ENCODE peak calls at places on chromosomes 2 and 18, in four cellular contexts. R, J, L and F are unnamed samples.
A peak's percentile ranks its signal among the peaks of the same experiment; 100 is the strongest.

GRCh38 chr2:241272722-241273551 is 42.5 kb downstream of the HDLBP start:
- DNase-seq in R (peak; percentile 81), J (no peak), L (peak; percentile 59), F (peak; percentile 49)

GRCh38 chr2:237561221-237561620 is 5.2 kb upstream of the PRLH start:
- DNase-seq in R (no peak), J (no peak), L (no peak), F (no peak)

GRCh38 chr2:126656311-126657145 is 570 bp downstream of the GYPC start:
- DNase-seq in R (peak; percentile 58), J (peak; percentile 44), L (peak; percentile 31), F (peak; percentile 51)

GRCh38 chr2:236176951-236177350 is 8.8 kb upstream of the GBX2 start:
- DNase-seq in R (no peak), J (no peak), L (no peak), F (no peak)

GRCh38 chr2:226213717-226214116 is 585.9 kb downstream of the IRS1 start:
- DNase-seq in R (no peak), J (no peak), L (peak; percentile 88), F (no peak)

GRCh38 chr18:7358989-7359726 is 128.3 kb downstream of the LRRC30 start:
- DNase-seq in R (peak; percentile 58), J (no peak), L (no peak), F (no peak)

GRCh38 chr2:175930504-175930903 is 71.6 kb downstream of the LNPK start:
- DNase-seq in R (no peak), J (no peak), L (no peak), F (no peak)

GRCh38 chr18:12377556-12378553 is 828 bp upstream of the AFG3L2 start:
- DNase-seq in R (no peak), J (no peak), L (no peak), F (no peak)

GRCh38 chr2:172097557-172098131 is 5.1 kb downstream of the DLX2 start:
- DNase-seq in R (no peak), J (no peak), L (no peak), F (no peak)

GRCh38 chr2:172100080-172101007 is 2.4 kb downstream of the DLX2 start:
- DNase-seq in R (no peak), J (no peak), L (no peak), F (peak; percentile 16)

GRCh38 chr2:172099472-172100079 is 3.1 kb downstream of the DLX2 start:
- DNase-seq in R (no peak), J (no peak), L (no peak), F (no peak)

GRCh38 chr2:172098287-172098649 is 4.4 kb downstream of the DLX2 start:
- DNase-seq in R (no peak), J (no peak), L (no peak), F (no peak)

GRCh38 chr2:172098650-172099471 is 3.8 kb downstream of the DLX2 start:
- DNase-seq in R (no peak), J (no peak), L (peak; percentile 71), F (no peak)
- H3K4me1 ChIP-seq in R (peaks cover 91% of the 10 kb centered on the region), J (peaks cover 50% of the 10 kb centered on the region), L (peaks cover 14% of the 10 kb centered on the region), F (peaks cover 86% of the 10 kb centered on the region)

DNA sequence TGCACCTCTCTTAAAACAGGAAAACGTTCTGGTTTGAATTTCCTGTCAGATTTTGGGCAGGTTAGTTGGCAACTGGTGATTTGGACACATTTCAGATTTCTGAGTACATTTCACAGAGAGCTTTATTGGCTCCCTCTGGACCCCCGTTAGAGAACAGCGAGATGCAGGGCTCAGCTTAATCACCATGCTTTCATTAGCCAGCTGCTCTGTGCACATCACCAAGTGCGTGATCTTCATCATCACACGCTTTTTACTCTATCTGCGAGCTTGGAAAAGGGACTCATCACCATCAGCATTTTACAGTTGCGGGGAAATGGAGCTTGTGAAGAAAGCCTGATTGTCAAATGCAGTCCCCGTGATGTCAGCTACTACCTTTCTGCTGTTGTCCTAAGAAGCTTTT is 88.5 kb downstream of the CDC42EP3 start:
- DNase-seq in R (no peak), J (no peak), L (no peak), F (peak; percentile 25)
- H3K4me1 ChIP-seq in R (peaks cover 34% of the 10 kb centered on the region), J (no peaks in the 10 kb centered on the region), L (peaks cover 14% of the 10 kb centered on the region), F (peaks cover 62% of the 10 kb centered on the region)

DNA sequence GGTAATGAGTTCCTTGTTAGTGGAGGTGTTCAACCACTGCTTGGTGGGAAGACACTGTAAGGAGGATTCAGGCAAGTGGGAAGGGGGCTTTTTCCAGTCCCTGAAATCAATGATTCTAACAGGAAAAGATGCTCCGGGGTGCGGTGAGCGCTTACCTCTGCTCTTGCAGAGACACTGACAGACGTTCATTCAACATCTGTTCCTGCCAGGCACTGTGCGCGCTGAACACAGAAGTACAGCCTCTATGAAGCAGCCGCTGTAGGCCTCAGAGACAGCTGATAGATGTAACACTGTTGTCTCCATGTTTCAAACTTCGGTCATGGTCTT is 738 bp upstream of the CLIP4 start:
- DNase-seq in R (no peak), J (no peak), L (no peak), F (no peak)
- H3K4me1 ChIP-seq in R (peaks cover 49% of the 10 kb centered on the region), J (peaks cover 21% of the 10 kb centered on the region), L (peaks cover 32% of the 10 kb centered on the region), F (peaks cover 33% of the 10 kb centered on the region)

GRCh38 chr18:46262856-46263255 is 158.7 kb downstream of the HAUS1 start:
- DNase-seq in R (no peak), J (no peak), L (no peak), F (no peak)

GRCh38 chr18:46260016-46260878 is 156.1 kb downstream of the HAUS1 start:
- DNase-seq in R (no peak), J (no peak), L (peak; percentile 85), F (no peak)

GRCh38 chr18:46264255-46264654 is 160.1 kb downstream of the HAUS1 start:
- DNase-seq in R (no peak), J (no peak), L (no peak), F (peak; percentile 4)

GRCh38 chr18:46260879-46261143 is 156.6 kb downstream of the HAUS1 start:
- DNase-seq in R (no peak), J (no peak), L (peak; percentile 81), F (no peak)

DNA sequence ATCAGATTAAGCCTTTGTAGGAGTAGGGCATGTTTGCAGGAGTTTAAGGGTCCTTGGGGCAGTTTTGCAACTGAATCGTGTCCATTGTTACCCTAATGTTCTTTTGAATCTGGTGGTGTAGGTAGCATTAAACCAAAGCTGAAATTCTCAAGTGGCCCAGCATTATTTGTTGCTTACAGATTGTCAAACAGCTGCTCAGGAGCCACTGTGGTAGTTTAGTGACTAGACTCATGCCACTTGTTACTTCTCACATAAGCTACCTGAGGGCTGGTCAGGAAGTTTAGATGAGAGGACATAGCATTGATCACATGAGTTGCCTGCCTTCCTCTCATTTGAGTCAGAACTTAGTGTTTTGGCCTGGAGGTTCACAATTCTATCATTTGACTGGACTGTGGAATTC is 157.6 kb downstream of the HAUS1 start:
- DNase-seq in R (no peak), J (no peak), L (peak; percentile 51), F (no peak)
- H3K4me1 ChIP-seq in R (peaks cover 90% of the 10 kb centered on the region), J (no peaks in the 10 kb centered on the region), L (peaks cover 17% of the 10 kb centered on the region), F (no peaks in the 10 kb centered on the region)

DNA sequence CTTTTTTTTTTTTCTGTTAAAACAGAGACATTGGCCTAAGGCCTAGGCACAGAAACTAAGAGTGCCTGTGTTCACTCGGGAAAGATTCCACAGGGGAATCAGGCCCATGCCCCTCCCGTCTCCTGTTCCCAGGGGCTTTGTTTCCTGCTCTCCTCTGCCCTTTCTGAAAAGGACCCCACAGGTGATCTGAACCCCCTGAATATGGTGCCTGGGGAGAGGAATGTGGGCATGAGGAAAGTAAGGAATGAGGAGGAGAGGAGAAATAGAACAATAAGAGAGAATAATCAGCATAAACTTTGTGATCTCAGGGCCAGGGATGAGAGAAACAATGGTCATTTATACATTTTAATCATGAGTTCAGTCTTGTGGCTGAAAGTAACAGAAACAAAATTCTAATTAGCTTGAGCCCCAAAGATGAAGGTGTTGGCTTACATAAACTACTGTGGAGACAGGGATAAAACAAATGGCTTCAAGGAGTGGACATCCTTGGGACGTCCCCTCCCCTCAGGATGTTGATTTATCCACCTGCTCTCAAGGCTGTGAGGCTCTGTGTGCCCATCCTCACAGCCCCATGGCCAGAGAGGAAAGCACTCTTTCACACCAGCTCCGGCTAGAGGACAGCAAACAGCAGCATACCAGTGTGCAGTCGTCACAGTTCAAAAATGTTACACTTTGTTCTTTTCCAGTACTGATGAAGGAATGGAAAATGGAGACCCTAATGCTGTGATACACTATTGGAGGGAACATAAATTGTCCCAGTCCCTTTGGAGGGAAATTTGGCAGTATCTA is 46.4 kb upstream of the MRPL33 start:
- DNase-seq in R (no peak), J (no peak), L (peak; percentile 51), F (no peak)
- H3K4me1 ChIP-seq in R (peaks cover 77% of the 10 kb centered on the region), J (no peaks in the 10 kb centered on the region), L (peaks cover 8% of the 10 kb centered on the region), F (no peaks in the 10 kb centered on the region)